ENCODE peak calls at places on chromosomes 16 and 17, in five cellular contexts. U, B, X, Y and F are unnamed samples.

GRCh38 chr16:49489686-49490320 is 116.2 kb downstream of the C16orf78 start:
- DNase-seq in U (no peak), B (no peak), X (no peak), Y (no peak), F (peak)

GRCh38 chr16:52976539-52977167 is 76.0 kb downstream of the CHD9NB start:
- DNase-seq in U (no peak), B (no peak), X (no peak), Y (no peak), F (peak)

GRCh38 chr17:34259151-34259550 is 4.1 kb downstream of the CCL2 start:
- DNase-seq in U (no peak), B (no peak), X (no peak), Y (no peak), F (no peak)

GRCh38 chr17:57478433-57478832 is 222.1 kb downstream of the MSI2 start:
- DNase-seq in U (no peak), B (no peak), X (no peak), Y (no peak), F (no peak)

GRCh38 chr17:718075-718474 is 3.4 kb upstream of the VPS53 start:
- DNase-seq in U (no peak), B (no peak), X (no peak), Y (no peak), F (peak)

GRCh38 chr17:7208027-7208571 is 11.5 kb downstream of the DLG4 start:
- DNase-seq in U (no peak), B (no peak), X (no peak), Y (no peak), F (no peak)

GRCh38 chr17:10130263-10130662 is 68.1 kb downstream of the GAS7 start:
- DNase-seq in U (no peak), B (no peak), X (no peak), Y (no peak), F (no peak)

GRCh38 chr16:85091522-85091910 is 20.8 kb downstream of the CIBAR2 start:
- DNase-seq in U (no peak), B (no peak), X (no peak), Y (no peak), F (peak)

GRCh38 chr16:29708917-29709600 is 30.1 kb downstream of the QPRT start:
- DNase-seq in U (no peak), B (no peak), X (no peak), Y (no peak), F (no peak)

GRCh38 chr17:2412561-2413021 is 11.7 kb upstream of the MNT start:
- DNase-seq in U (no peak), B (no peak), X (no peak), Y (no peak), F (peak)

GRCh38 chr17:83191388-83192160 is 112.2 kb downstream of the METRNL start:
- DNase-seq in U (no peak), B (no peak), X (no peak), Y (no peak), F (peak)

GRCh38 chr17:50871369-50871768 is 5.2 kb upstream of the TOB1 start:
- DNase-seq in U (no peak), B (no peak), X (no peak), Y (peak), F (no peak)

GRCh38 chr17:65547253-65547670 is 14.2 kb downstream of the AXIN2 start:
- DNase-seq in U (no peak), B (no peak), X (no peak), Y (no peak), F (peak)

GRCh38 chr17:48149174-48150106 is 41.9 kb downstream of the SNX11 start:
- DNase-seq in U (no peak), B (no peak), X (peak), Y (no peak), F (no peak)

GRCh38 chr17:72719582-72720493 is 372.6 kb downstream of the SLC39A11 start:
- DNase-seq in U (no peak), B (no peak), X (no peak), Y (peak), F (peak)

GRCh38 chr17:6254036-6254435 is 180.9 kb downstream of the AIPL1 start:
- DNase-seq in U (no peak), B (no peak), X (no peak), Y (no peak), F (peak)

GRCh38 chr16:57432989-57433388 is 14.2 kb downstream of the CIAPIN1 start:
- DNase-seq in U (no peak), B (no peak), X (no peak), Y (no peak), F (no peak)

GRCh38 chr16:84177740-84178070 is 9.2 kb downstream of the TAF1C start:
- DNase-seq in U (no peak), B (no peak), X (no peak), Y (no peak), F (peak)

DNA sequence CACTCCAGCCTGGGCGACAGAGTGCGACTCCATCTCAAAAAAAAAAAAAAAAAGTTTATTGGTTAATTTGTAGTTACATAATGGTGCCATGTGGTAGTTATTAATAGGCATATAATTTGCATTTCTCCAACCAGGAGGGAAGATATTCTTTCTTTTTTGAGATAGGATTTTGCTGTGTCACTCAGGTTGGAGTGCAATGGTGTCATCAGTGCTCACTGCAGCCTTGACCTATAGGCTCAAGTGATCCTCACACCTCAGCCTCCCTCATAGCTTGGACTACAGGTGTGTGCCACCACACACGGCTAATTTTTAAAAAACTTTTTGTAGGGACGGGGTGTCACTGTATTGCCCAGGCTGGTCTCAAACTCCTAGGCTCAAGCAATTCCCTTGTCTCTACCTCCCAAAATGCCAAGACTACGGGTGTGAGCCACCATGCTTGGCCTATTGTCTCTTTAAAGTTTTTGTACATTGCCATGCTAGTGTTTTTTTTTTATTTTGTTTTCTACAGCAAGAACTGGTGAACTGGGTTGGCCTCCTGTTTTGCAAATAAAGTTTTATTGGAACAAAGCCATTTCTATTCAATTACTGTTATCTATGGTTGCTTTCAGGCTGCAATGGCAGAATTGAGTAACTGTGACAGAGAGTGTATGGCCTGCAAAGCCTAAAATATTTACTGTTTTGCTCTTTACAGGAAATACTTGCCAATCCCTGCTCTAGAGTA is 11.9 kb downstream of the SNX29 start:
- DNase-seq in U (no peak), B (no peak), X (no peak), Y (no peak), F (no peak)
- H3K27ac ChIP-seq in U (no peak), B (no peak), X (no peak), Y (no peak), F (no peak)

GRCh38 chr16:23342083-23342640 is 40.1 kb downstream of the SCNN1B start:
- DNase-seq in U (no peak), B (no peak), X (no peak), Y (no peak), F (no peak)
- H2AFZ ChIP-seq in U (no peak), B (no peak), X (no peak), Y (no peak), F (no peak)

DNA sequence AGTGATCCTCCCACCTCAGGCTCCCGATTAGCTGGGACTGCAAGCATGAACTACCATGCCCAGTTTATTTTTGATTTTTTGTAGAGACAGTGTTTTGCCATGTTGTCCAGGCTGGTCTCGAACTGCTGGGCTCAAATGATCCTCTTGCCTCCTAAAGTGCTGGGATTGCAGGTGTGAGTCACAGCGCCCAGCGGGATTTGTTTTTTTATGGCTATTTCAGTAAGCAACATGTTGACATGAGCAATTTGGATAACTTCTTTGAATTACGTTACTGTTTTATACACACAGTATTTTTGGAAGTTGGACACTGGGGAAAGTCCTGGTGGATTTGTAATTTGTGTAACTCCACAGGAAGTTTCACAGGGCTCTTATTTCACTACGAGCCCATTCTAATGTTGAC is 18.5 kb upstream of the RHOT1 start:
- DNase-seq in U (no peak), B (no peak), X (no peak), Y (no peak), F (no peak)
- H3K27ac ChIP-seq in U (no peak), B (no peak), X (no peak), Y (no peak), F (no peak)

GRCh38 chr16:25013751-25014499 is 1.2 kb downstream of the ARHGAP17 start:
- DNase-seq in U (no peak), B (peak), X (no peak), Y (no peak), F (no peak)
- H2AFZ ChIP-seq in U (no peak), B (no peak), X (peak), Y (peak), F (peak)